ENCODE peak calls at places on chromosomes 11 and 22, in six cellular contexts. P, M, S, Q, O and F are unnamed samples.

GRCh38 chr22:25900880-25901279 is 158.9 kb downstream of the MYO18B start:
- DNase-seq in P (peak), M (no peak), S (no peak), Q (no peak), O (no peak), F (no peak)

GRCh38 chr11:121592708-121593107 is 139.9 kb upstream of the SORL1-AS1 start:
- DNase-seq in P (no peak), M (no peak), S (no peak), Q (no peak), O (no peak), F (no peak)

GRCh38 chr11:123426766-123427165 is 3.3 kb upstream of the GRAMD1B start:
- DNase-seq in P (no peak), M (no peak), S (no peak), Q (no peak), O (no peak), F (no peak)

GRCh38 chr22:46676881-46677280 is 56.7 kb downstream of the GRAMD4 start:
- DNase-seq in P (no peak), M (no peak), S (no peak), Q (no peak), O (no peak), F (no peak)

GRCh38 chr22:30866811-30867271 is 101.7 kb downstream of the MORC2 start:
- DNase-seq in P (no peak), M (no peak), S (no peak), Q (peak), O (peak), F (peak)

GRCh38 chr11:7418061-7418460 is 67.2 kb upstream of the OLFML1 start:
- DNase-seq in P (no peak), M (no peak), S (no peak), Q (no peak), O (no peak), F (no peak)

GRCh38 chr11:61555051-61555969 is 25.6 kb downstream of the SYT7 start:
- DNase-seq in P (peak), M (no peak), S (no peak), Q (peak), O (peak), F (no peak)

GRCh38 chr22:29231971-29232959 is 26.6 kb downstream of the EMID1 start:
- DNase-seq in P (no peak), M (no peak), S (no peak), Q (no peak), O (peak), F (peak)

GRCh38 chr22:45997775-45998637 is 21.0 kb upstream of the WNT7B start:
- DNase-seq in P (no peak), M (no peak), S (no peak), Q (no peak), O (peak), F (peak)

GRCh38 chr11:59025097-59025496 is 61.0 kb upstream of the GLYATL1B start:
- DNase-seq in P (no peak), M (peak), S (no peak), Q (no peak), O (no peak), F (no peak)

GRCh38 chr11:111302298-111302697 is 4.0 kb downstream of the POU2AF3 start:
- DNase-seq in P (no peak), M (peak), S (no peak), Q (no peak), O (no peak), F (no peak)

GRCh38 chr11:3091081-3091845 is 34.0 kb upstream of the CARS1 start:
- DNase-seq in P (no peak), M (no peak), S (no peak), Q (no peak), O (no peak), F (peak)

GRCh38 chr11:119367661-119368120 is 13.8 kb downstream of the USP2 start:
- DNase-seq in P (no peak), M (no peak), S (no peak), Q (no peak), O (no peak), F (no peak)

GRCh38 chr11:57476223-57476882 is 16.0 kb downstream of the RTN4RL2 start:
- DNase-seq in P (no peak), M (peak), S (no peak), Q (no peak), O (peak), F (no peak)

GRCh38 chr11:5504403-5504891 is 5.3 kb downstream of the UBQLN3 start:
- DNase-seq in P (peak), M (no peak), S (no peak), Q (no peak), O (no peak), F (no peak)

GRCh38 chr22:34776827-34777226 is 289.1 kb upstream of the ISX start:
- DNase-seq in P (no peak), M (no peak), S (no peak), Q (no peak), O (no peak), F (no peak)

GRCh38 chr11:76801205-76801604 is 18.0 kb downstream of the TSKU start:
- DNase-seq in P (no peak), M (no peak), S (peak), Q (no peak), O (no peak), F (no peak)

GRCh38 chr11:66113132-66113856 is 43.2 kb downstream of the PACS1 start:
- DNase-seq in P (peak), M (no peak), S (no peak), Q (peak), O (no peak), F (no peak)

GRCh38 chr11:130246719-130247118 is 68.0 kb downstream of the ZBTB44 start:
- DNase-seq in P (no peak), M (no peak), S (no peak), Q (no peak), O (no peak), F (no peak)

GRCh38 chr11:71106671-71107070 is 145.7 kb downstream of the SHANK2 start:
- DNase-seq in P (no peak), M (no peak), S (no peak), Q (no peak), O (no peak), F (no peak)

GRCh38 chr11:95563173-95563572 is 226.4 kb downstream of the FAM76B start:
- DNase-seq in P (no peak), M (no peak), S (no peak), Q (no peak), O (no peak), F (no peak)

GRCh38 chr22:20585640-20586402 is 78.4 kb downstream of the MED15 start:
- DNase-seq in P (no peak), M (no peak), S (no peak), Q (no peak), O (no peak), F (no peak)

GRCh38 chr11:34311126-34311525 is 46.7 kb downstream of the ABTB2 start:
- DNase-seq in P (no peak), M (no peak), S (no peak), Q (no peak), O (no peak), F (no peak)

GRCh38 chr22:47041201-47042115 is 279.0 kb downstream of the TBC1D22A start:
- DNase-seq in P (no peak), M (no peak), S (no peak), Q (no peak), O (no peak), F (no peak)

GRCh38 chr11:123580557-123581275 is 73.7 kb downstream of the SCN3B start:
- DNase-seq in P (peak), M (peak), S (no peak), Q (peak), O (peak), F (no peak)

GRCh38 chr11:48170840-48171233 is 45.8 kb upstream of the OR4B1 start:
- DNase-seq in P (no peak), M (no peak), S (no peak), Q (no peak), O (no peak), F (no peak)

GRCh38 chr11:58586998-58587397 is 8.1 kb downstream of the ZFP91 start:
- DNase-seq in P (no peak), M (no peak), S (no peak), Q (no peak), O (no peak), F (no peak)

GRCh38 chr11:128521697-128522062 is 65.7 kb downstream of the ETS1 start:
- DNase-seq in P (no peak), M (no peak), S (no peak), Q (no peak), O (peak), F (no peak)

GRCh38 chr22:23099525-23099792 is 29.1 kb downstream of the GNAZ start:
- DNase-seq in P (no peak), M (no peak), S (no peak), Q (no peak), O (no peak), F (no peak)

GRCh38 chr11:61098778-61099177 is 3.5 kb upstream of the CD5 start:
- DNase-seq in P (no peak), M (no peak), S (no peak), Q (no peak), O (no peak), F (no peak)

GRCh38 chr11:119845756-119846155 is 116.8 kb upstream of the NECTIN1 start:
- DNase-seq in P (no peak), M (no peak), S (no peak), Q (no peak), O (no peak), F (no peak)

GRCh38 chr11:121591405-121592033 is 138.8 kb upstream of the SORL1-AS1 start:
- DNase-seq in P (peak), M (peak), S (peak), Q (peak), O (peak), F (peak)

GRCh38 chr22:45768490-45768889 is 96.9 kb downstream of the ATXN10 start:
- DNase-seq in P (no peak), M (no peak), S (no peak), Q (no peak), O (no peak), F (no peak)

GRCh38 chr11:88193278-88193677 is 18.0 kb upstream of the RAB38 start:
- DNase-seq in P (no peak), M (no peak), S (no peak), Q (no peak), O (no peak), F (no peak)
- TF ChIP-seq EP300 in P (no peak), M (no peak), S (no peak), Q (no peak), O (no peak), F (no peak)

GRCh38 chr11:10861799-10862198 is 3.9 kb upstream of the ZBED5 start:
- DNase-seq in P (no peak), M (no peak), S (no peak), Q (no peak), O (no peak), F (no peak)
- H3K27ac ChIP-seq in P (no peak), M (peak), S (no peak), Q (peak), O (no peak), F (peak)

GRCh38 chr11:74673956-74674355 is 57.3 kb downstream of the CHRDL2 start:
- DNase-seq in P (no peak), M (no peak), S (no peak), Q (no peak), O (no peak), F (no peak)

GRCh38 chr11:74675761-74676160 is 55.5 kb downstream of the CHRDL2 start:
- DNase-seq in P (no peak), M (no peak), S (no peak), Q (no peak), O (no peak), F (no peak)

GRCh38 chr11:74672332-74672955 is 58.8 kb downstream of the CHRDL2 start:
- DNase-seq in P (no peak), M (no peak), S (no peak), Q (no peak), O (no peak), F (no peak)

GRCh38 chr11:74671520-74672196 is 59.6 kb downstream of the CHRDL2 start:
- DNase-seq in P (no peak), M (no peak), S (no peak), Q (no peak), O (no peak), F (no peak)

GRCh38 chr11:74672956-74673895 is 58.0 kb downstream of the CHRDL2 start:
- DNase-seq in P (peak), M (peak), S (peak), Q (peak), O (peak), F (peak)
- TF ChIP-seq EP300 in P (peak), M (no peak), S (no peak), Q (peak), O (peak), F (no peak)

DNA sequence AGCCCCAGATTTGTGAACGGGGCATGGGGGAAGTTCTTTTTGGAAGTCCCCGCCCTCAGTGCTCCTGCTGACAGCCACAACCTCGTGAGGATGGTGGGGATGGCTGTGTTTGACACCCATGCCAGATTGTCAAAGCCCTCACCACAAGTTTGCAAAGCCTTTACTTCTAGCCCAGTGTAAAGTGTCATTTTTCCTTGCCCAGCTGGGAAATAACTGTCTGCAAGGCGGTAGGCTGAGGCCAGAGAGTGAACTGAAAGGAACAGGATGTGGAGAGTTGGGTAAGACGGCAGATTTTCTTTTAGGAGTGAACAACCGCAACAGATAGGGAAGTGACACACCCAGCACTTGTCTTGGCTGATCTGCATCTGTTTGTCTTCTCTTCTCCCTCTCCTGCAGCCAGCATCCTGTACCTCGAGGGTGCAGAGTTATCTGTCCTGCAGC is 13.6 kb downstream of the IL17RA start:
- DNase-seq in P (peak), M (no peak), S (no peak), Q (no peak), O (no peak), F (peak)
- H3K27ac ChIP-seq in P (no peak), M (peak), S (no peak), Q (no peak), O (no peak), F (no peak)

DNA sequence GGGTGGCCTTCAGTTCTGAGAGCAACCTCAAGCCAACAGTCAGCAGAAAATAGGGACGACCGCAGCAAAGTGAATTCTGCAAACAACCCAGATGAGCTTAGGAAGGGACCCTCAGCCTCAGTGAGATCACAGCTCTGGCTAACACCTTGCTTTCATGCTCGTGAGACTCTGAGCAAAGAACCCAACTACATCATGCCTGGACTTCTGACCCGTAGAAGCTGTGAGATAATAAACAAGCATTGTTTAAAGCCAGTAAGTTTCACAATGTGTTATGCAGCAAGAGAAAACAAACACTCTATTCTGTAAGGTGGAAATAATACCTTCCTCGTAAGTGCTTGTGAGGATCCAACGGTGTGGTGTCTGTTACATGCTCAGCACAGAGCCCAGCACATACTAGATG is 433.5 kb downstream of the BUD13 start:
- DNase-seq in P (no peak), M (peak), S (no peak), Q (no peak), O (no peak), F (no peak)
- TF ChIP-seq EP300 in P (no peak), M (no peak), S (no peak), Q (no peak), O (no peak), F (no peak)

GRCh38 chr22:33520904-33521780 is 399.1 kb downstream of the LARGE1 start:
- DNase-seq in P (no peak), M (no peak), S (no peak), Q (no peak), O (no peak), F (no peak)
- H3K27ac ChIP-seq in P (no peak), M (no peak), S (no peak), Q (no peak), O (no peak), F (no peak)

GRCh38 chr11:62573592-62574362 is at the start of gene EEF1G:
- DNase-seq in P (peak), M (peak), S (peak), Q (peak), O (peak), F (peak)
- TF ChIP-seq EP300 in P (no peak), M (no peak), S (peak), Q (no peak), O (peak), F (no peak)

GRCh38 chr11:69354545-69354897 is 60.6 kb downstream of the MYEOV start:
- DNase-seq in P (no peak), M (no peak), S (no peak), Q (no peak), O (no peak), F (no peak)
- H3K27ac ChIP-seq in P (no peak), M (no peak), S (no peak), Q (no peak), O (no peak), F (no peak)

GRCh38 chr11:19615503-19615902 is 97.1 kb upstream of the NAV2 start:
- DNase-seq in P (no peak), M (no peak), S (no peak), Q (no peak), O (no peak), F (no peak)

GRCh38 chr11:19614370-19614936 is 98.2 kb upstream of the NAV2 start:
- DNase-seq in P (no peak), M (no peak), S (no peak), Q (no peak), O (no peak), F (no peak)

DNA sequence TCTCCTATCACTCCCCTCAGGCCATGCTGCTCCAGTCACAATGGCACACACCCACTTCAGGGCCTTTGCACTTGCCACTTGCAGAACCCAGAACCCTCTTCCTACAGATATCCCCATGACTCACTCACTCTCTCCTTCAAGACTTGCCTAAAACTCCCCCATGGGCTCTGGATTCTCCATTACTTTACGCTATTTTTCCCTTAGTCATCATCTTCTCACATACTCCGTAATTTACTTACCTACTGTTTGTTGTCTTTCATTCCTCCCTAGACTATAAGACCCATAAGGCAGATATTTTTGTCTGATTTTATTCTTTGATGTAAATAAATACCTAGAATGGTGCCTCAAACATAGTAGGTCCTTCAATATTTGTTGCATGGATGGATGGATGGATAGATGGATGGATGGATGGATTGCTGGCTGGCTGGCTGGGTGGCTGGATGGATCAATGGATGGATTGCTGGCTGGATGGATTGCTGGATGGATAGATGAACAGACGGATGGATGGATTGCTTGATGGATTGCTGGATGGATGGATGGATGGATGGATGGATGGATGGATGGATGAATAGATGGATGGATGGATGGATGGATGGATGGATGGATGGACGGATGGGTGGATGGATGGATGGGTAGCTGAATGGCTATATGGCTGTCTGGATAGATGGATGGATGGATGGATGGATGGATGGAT is 94.7 kb upstream of the NAV2 start:
- DNase-seq in P (no peak), M (no peak), S (no peak), Q (no peak), O (no peak), F (no peak)
- TF ChIP-seq EP300 in P (no peak), M (no peak), S (no peak), Q (no peak), O (no peak), F (no peak)

DNA sequence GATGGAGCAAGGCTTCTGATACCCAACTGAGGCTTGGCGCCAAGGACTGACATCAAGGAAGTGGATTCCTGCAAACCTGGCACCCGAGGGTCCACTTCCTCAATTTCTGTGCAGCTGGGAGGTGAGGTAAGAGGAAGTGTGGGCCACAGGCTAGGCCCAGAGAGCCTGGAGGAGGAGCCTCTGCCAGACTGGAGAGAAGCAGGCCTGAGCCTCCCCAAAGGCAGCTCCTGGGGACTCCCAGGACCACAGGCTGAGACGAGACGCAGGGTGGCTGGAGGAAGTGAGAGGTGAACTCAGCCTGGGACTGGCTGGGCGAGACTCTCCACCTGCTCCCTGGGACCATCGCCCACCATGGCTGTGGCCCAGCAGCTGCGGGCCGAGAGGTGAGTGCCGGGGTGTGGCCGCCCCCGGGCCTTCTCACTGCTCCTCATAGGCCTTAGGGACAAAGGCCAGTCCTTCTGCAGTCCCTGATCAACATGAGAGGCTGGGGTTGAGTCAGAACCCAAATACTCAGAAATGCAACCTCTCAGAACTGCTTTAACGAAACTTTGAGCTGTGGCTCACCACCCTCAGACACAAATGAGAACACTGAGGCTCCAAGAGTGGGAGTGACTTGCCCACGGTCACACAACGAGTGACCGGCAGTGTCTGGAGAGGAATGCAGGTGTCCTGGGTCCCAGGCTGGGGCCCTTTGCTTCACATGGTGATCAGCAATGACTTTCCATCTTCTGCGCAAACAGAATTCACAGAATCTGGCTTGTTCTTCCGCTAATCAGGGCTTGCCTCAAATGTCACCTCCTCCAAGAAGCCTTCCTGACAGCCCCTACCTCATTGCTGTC is at the start of gene NCF4:
- DNase-seq in P (no peak), M (peak), S (peak), Q (no peak), O (no peak), F (peak)
- H3K27ac ChIP-seq in P (no peak), M (peak), S (no peak), Q (no peak), O (no peak), F (peak)